ENCODE peak calls at places on chromosomes 11 and 22, in six cellular contexts. One of them, this sample, is unnamed.

GRCh38 chr22:17266261-17266971 is 47.2 kb upstream of the ADA2 start:
- DNase-seq in lower lobe of right lung: no peak
- DNase-seq in MM.1S: no peak
- DNase-seq in dorsolateral prefrontal cortex: no peak
- DNase-seq in colonic mucosa: peak; percentile 79
- DNase-seq in CD4-positive, alpha-beta T cell: peak; percentile 32
- DNase-seq in this sample: no peak

GRCh38 chr11:135069043-135069442 is 657.0 kb upstream of the B3GAT1 start:
- DNase-seq in lower lobe of right lung: no peak
- DNase-seq in MM.1S: no peak
- DNase-seq in dorsolateral prefrontal cortex: no peak
- DNase-seq in colonic mucosa: no peak
- DNase-seq in CD4-positive, alpha-beta T cell: no peak
- DNase-seq in this sample: no peak

GRCh38 chr22:46614070-46614931 is 5.9 kb upstream of the GRAMD4 start:
- DNase-seq in lower lobe of right lung: peak; percentile 62
- DNase-seq in MM.1S: peak; percentile 92
- DNase-seq in dorsolateral prefrontal cortex: no peak
- DNase-seq in colonic mucosa: no peak
- DNase-seq in CD4-positive, alpha-beta T cell: peak; percentile 70
- DNase-seq in this sample: peak; percentile 71

GRCh38 chr22:35649026-35649553 is 844 bp downstream of the APOL6 start:
- DNase-seq in lower lobe of right lung: no peak
- DNase-seq in MM.1S: no peak
- DNase-seq in dorsolateral prefrontal cortex: no peak
- DNase-seq in colonic mucosa: no peak
- DNase-seq in CD4-positive, alpha-beta T cell: no peak
- DNase-seq in this sample: no peak

GRCh38 chr11:69915151-69915500 is 95.9 kb upstream of the FGF3 start:
- DNase-seq in lower lobe of right lung: no peak
- DNase-seq in MM.1S: no peak
- DNase-seq in dorsolateral prefrontal cortex: no peak
- DNase-seq in colonic mucosa: no peak
- DNase-seq in CD4-positive, alpha-beta T cell: no peak
- DNase-seq in this sample: no peak

GRCh38 chr11:15967966-15968365 is 388.4 kb downstream of the SOX6 start:
- DNase-seq in lower lobe of right lung: no peak
- DNase-seq in MM.1S: no peak
- DNase-seq in dorsolateral prefrontal cortex: no peak
- DNase-seq in colonic mucosa: no peak
- DNase-seq in CD4-positive, alpha-beta T cell: no peak
- DNase-seq in this sample: no peak

GRCh38 chr11:13073119-13073981 is 64.2 kb downstream of the RASSF10 start:
- DNase-seq in lower lobe of right lung: no peak
- DNase-seq in MM.1S: no peak
- DNase-seq in dorsolateral prefrontal cortex: no peak
- DNase-seq in colonic mucosa: no peak
- DNase-seq in CD4-positive, alpha-beta T cell: no peak
- DNase-seq in this sample: no peak

GRCh38 chr11:112837162-112837826 is 123.9 kb upstream of the NCAM1 start:
- DNase-seq in lower lobe of right lung: no peak
- DNase-seq in MM.1S: no peak
- DNase-seq in dorsolateral prefrontal cortex: peak; percentile 65
- DNase-seq in colonic mucosa: no peak
- DNase-seq in CD4-positive, alpha-beta T cell: no peak
- DNase-seq in this sample: no peak

GRCh38 chr22:47357493-47357892 is 595.0 kb downstream of the TBC1D22A start:
- DNase-seq in lower lobe of right lung: no peak
- DNase-seq in MM.1S: no peak
- DNase-seq in dorsolateral prefrontal cortex: peak; percentile 8
- DNase-seq in colonic mucosa: no peak
- DNase-seq in CD4-positive, alpha-beta T cell: no peak
- DNase-seq in this sample: no peak

GRCh38 chr11:375065-376025 is 6.0 kb downstream of the B4GALNT4 start:
- DNase-seq in lower lobe of right lung: no peak
- DNase-seq in MM.1S: no peak
- DNase-seq in dorsolateral prefrontal cortex: no peak
- DNase-seq in colonic mucosa: no peak
- DNase-seq in CD4-positive, alpha-beta T cell: no peak
- DNase-seq in this sample: no peak

GRCh38 chr11:23976369-23976768 is 520.5 kb upstream of the LUZP2 start:
- DNase-seq in lower lobe of right lung: no peak
- DNase-seq in MM.1S: no peak
- DNase-seq in dorsolateral prefrontal cortex: no peak
- DNase-seq in colonic mucosa: no peak
- DNase-seq in CD4-positive, alpha-beta T cell: no peak
- DNase-seq in this sample: no peak

GRCh38 chr22:32480238-32480637 is 5.6 kb downstream of the FBXO7 start:
- DNase-seq in lower lobe of right lung: no peak
- DNase-seq in MM.1S: no peak
- DNase-seq in dorsolateral prefrontal cortex: no peak
- DNase-seq in colonic mucosa: no peak
- DNase-seq in CD4-positive, alpha-beta T cell: no peak
- DNase-seq in this sample: no peak

GRCh38 chr11:72813740-72814138 is 472 bp upstream of the ATG16L2 start:
- DNase-seq in lower lobe of right lung: peak; percentile 93
- DNase-seq in MM.1S: peak; percentile 86
- DNase-seq in dorsolateral prefrontal cortex: no peak
- DNase-seq in colonic mucosa: peak; percentile 86
- DNase-seq in CD4-positive, alpha-beta T cell: peak; percentile 75
- DNase-seq in this sample: no peak

GRCh38 chr11:74453373-74453975 is 13.9 kb downstream of the KCNE3 start:
- DNase-seq in lower lobe of right lung: peak; percentile 75
- DNase-seq in MM.1S: peak; percentile 62
- DNase-seq in dorsolateral prefrontal cortex: no peak
- DNase-seq in colonic mucosa: peak; percentile 86
- DNase-seq in CD4-positive, alpha-beta T cell: peak; percentile 53
- DNase-seq in this sample: peak; percentile 67

GRCh38 chr11:108958446-108959123 is 293.7 kb downstream of the DDX10 start:
- DNase-seq in lower lobe of right lung: no peak
- DNase-seq in MM.1S: peak; percentile 88
- DNase-seq in dorsolateral prefrontal cortex: no peak
- DNase-seq in colonic mucosa: no peak
- DNase-seq in CD4-positive, alpha-beta T cell: no peak
- DNase-seq in this sample: no peak

GRCh38 chr11:64239662-64240466 is 1.0 kb upstream of the FKBP2 start:
- DNase-seq in lower lobe of right lung: no peak
- DNase-seq in MM.1S: no peak
- DNase-seq in dorsolateral prefrontal cortex: no peak
- DNase-seq in colonic mucosa: no peak
- DNase-seq in CD4-positive, alpha-beta T cell: no peak
- DNase-seq in this sample: peak; percentile 95

GRCh38 chr11:61764606-61765260 is 12.3 kb downstream of the MYRF start:
- DNase-seq in lower lobe of right lung: no peak
- DNase-seq in MM.1S: no peak
- DNase-seq in dorsolateral prefrontal cortex: no peak
- DNase-seq in colonic mucosa: no peak
- DNase-seq in CD4-positive, alpha-beta T cell: no peak
- DNase-seq in this sample: no peak

GRCh38 chr11:26527685-26528084 is 44.4 kb downstream of the MUC15 start:
- DNase-seq in lower lobe of right lung: no peak
- DNase-seq in MM.1S: no peak
- DNase-seq in dorsolateral prefrontal cortex: no peak
- DNase-seq in colonic mucosa: no peak
- DNase-seq in CD4-positive, alpha-beta T cell: no peak
- DNase-seq in this sample: no peak

GRCh38 chr11:26522912-26523610 is 49.0 kb downstream of the MUC15 start:
- DNase-seq in lower lobe of right lung: no peak
- DNase-seq in MM.1S: peak; percentile 24
- DNase-seq in dorsolateral prefrontal cortex: no peak
- DNase-seq in colonic mucosa: no peak
- DNase-seq in CD4-positive, alpha-beta T cell: no peak
- DNase-seq in this sample: no peak
- TF ChIP-seq CTCF in lower lobe of right lung: no peak
- TF ChIP-seq CTCF in MM.1S: peak; percentile 37
- TF ChIP-seq CTCF in dorsolateral prefrontal cortex: no peak
- TF ChIP-seq CTCF in colonic mucosa: no peak
- TF ChIP-seq CTCF in CD4-positive, alpha-beta T cell: no peak
- TF ChIP-seq CTCF in this sample: no peak

DNA sequence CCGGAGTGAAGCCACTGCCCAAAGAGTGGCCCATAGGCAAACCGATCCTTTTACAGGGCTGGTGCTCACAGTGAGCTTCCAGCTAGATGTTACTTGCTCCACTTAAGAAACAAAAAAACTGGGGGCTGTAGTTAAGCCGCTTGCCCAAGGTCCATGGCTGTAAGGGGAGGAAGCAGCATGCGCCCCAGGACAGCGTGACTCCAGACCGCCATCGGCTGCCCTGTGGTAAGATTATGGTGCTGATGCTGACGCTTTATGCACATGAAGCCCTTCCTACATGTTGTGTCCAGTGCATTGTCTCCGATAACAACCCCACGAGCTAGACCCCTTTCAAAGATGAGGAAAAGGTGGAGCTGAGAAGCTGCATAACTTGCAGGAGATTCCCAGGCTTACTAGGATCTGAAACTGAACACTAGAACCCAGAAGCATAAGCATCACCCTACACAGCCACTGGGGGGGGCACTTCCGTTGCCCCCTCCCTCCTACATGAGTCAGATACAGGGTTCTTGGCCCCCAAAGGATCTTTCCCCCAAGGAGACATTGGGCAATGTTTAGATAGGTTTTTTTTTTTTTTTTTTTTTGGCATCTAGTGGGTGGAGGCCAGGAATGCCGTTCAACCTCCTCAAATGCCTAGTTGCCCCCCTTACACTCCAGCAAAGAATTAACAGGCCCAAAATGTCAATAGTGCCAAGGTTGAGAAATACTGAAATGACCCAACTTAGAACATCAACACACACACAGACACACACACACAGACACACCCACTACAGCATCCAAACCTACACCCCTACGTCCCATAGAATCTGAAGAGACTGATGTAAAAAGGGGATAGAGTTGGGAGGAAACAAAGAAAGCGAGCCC is 53.9 kb downstream of the MN1 start:
- DNase-seq in lower lobe of right lung: no peak
- DNase-seq in MM.1S: no peak
- DNase-seq in dorsolateral prefrontal cortex: no peak
- DNase-seq in colonic mucosa: no peak
- DNase-seq in CD4-positive, alpha-beta T cell: no peak
- DNase-seq in this sample: no peak
- TF ChIP-seq CTCF in lower lobe of right lung: no peak
- TF ChIP-seq CTCF in MM.1S: no peak
- TF ChIP-seq CTCF in dorsolateral prefrontal cortex: no peak
- TF ChIP-seq CTCF in colonic mucosa: no peak
- TF ChIP-seq CTCF in CD4-positive, alpha-beta T cell: no peak
- TF ChIP-seq CTCF in this sample: peak; percentile 25

DNA sequence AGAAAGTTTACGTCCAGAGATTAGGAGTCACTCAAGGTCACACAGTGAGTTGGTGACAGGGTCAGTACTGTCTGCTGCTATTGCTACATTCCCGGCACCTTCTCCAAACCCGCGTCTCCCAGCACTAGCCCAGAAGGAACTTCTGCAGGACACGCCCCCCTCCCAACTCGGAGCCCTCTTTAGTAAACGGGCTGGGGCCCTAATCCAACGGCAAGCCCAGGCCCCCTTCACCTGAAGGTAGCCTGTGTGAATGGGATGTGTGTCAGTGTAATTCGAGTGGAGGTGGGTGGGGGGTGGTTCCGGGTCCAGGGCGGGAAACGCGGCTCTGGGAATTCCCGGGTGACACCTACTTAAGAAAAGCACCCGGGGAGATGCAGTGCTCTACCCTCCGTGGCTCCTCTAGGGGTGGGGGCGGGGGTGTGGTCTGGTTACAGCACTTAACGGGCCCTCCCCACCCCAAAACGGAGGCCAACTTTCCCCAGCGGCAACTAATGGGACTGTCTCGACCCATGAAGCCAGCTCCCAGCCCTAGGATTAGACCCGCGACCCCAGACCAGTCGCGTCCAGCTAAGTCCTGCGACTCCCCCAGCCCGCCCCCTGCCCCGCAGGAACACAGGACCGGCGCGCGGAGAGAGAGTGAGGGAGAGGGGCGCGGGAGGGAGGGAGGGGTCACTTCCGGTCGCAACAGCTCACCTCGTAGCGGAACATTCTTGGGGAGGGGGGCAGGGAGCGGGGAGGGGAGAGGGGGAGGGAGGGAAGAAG is 468 bp downstream of the PATL1 start:
- DNase-seq in lower lobe of right lung: peak; percentile 80
- DNase-seq in MM.1S: peak; percentile 40
- DNase-seq in dorsolateral prefrontal cortex: peak; percentile 50
- DNase-seq in colonic mucosa: peak; percentile 62
- DNase-seq in CD4-positive, alpha-beta T cell: no peak
- DNase-seq in this sample: peak; percentile 79
- TF ChIP-seq CTCF in lower lobe of right lung: no peak
- TF ChIP-seq CTCF in MM.1S: peak; percentile 20
- TF ChIP-seq CTCF in dorsolateral prefrontal cortex: no peak
- TF ChIP-seq CTCF in colonic mucosa: no peak
- TF ChIP-seq CTCF in CD4-positive, alpha-beta T cell: peak; percentile 23
- TF ChIP-seq CTCF in this sample: peak; percentile 33

DNA sequence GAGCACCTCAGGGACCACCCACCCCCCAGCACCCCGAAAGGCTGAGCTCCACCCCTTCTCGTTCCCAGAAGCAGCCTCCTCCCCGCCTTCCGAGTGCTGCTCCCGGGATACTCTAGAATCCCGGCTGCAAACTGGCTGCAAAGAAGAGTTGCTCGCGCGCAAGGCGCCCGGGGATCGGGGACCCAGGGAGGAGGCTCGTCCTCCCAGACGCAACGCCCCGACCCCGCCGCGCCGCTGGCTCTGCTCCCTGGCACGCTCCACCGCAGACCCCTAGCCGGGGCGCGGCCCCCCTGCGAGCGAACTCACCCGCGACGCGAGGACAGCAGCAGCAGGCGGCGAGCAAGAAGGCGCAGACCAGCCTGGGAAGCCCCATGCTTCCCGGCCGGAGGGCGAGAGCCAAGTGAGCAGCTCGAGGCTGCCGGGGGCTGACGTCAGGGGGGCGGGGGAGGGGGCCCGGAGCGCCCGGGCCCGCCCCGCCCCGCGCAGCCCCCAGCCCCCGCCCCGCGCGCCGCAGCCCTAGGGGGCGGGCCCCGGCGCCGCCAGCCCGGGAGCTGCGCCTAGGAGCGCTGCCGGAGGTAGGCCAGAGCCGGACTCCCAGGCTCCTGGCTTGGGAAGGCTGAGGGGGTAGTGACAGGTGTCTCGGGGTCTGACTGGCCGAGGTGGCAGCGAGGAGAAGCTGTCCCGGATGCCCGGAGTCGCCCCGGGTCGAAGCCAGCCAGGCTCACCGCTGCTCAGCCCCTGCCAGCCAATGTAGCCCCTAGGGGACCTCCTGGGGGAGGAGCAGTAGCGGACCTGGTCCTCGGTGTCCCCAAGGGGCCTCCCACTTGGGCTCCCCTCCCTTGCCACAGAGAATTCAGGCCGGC is at the start of gene MCAM:
- DNase-seq in lower lobe of right lung: no peak
- DNase-seq in MM.1S: no peak
- DNase-seq in dorsolateral prefrontal cortex: no peak
- DNase-seq in colonic mucosa: no peak
- DNase-seq in CD4-positive, alpha-beta T cell: no peak
- DNase-seq in this sample: no peak
- TF ChIP-seq CTCF in lower lobe of right lung: no peak
- TF ChIP-seq CTCF in MM.1S: no peak
- TF ChIP-seq CTCF in dorsolateral prefrontal cortex: no peak
- TF ChIP-seq CTCF in colonic mucosa: no peak
- TF ChIP-seq CTCF in CD4-positive, alpha-beta T cell: no peak
- TF ChIP-seq CTCF in this sample: no peak

This sample was measured in CD14-positive monocyte.